ENCODE peak calls at places on chromosomes 3 and 15, in eight cellular contexts. One of them, this sample, is unnamed.

GRCh38 chr15:52759969-52760368 is 30.2 kb downstream of the ONECUT1 start:
- DNase-seq in DND-41: no peak
- DNase-seq in tibial nerve: no peak
- DNase-seq in PC-3: no peak
- DNase-seq in GM23338: peak; percentile 27
- DNase-seq in fibroblast of lung: no peak
- DNase-seq in GM23248: no peak
- DNase-seq in naive thymus-derived CD4-positive, alpha-beta T cell: no peak
- DNase-seq in this sample: no peak

GRCh38 chr15:51108933-51109550 is 14.3 kb upstream of the TNFAIP8L3 start:
- DNase-seq in DND-41: no peak
- DNase-seq in tibial nerve: no peak
- DNase-seq in PC-3: peak; percentile 13
- DNase-seq in GM23338: no peak
- DNase-seq in fibroblast of lung: peak; percentile 95
- DNase-seq in GM23248: peak; percentile 92
- DNase-seq in naive thymus-derived CD4-positive, alpha-beta T cell: no peak
- DNase-seq in this sample: no peak

GRCh38 chr15:70742928-70743327 is 20.4 kb downstream of the UACA start:
- DNase-seq in DND-41: no peak
- DNase-seq in tibial nerve: no peak
- DNase-seq in PC-3: no peak
- DNase-seq in GM23338: no peak
- DNase-seq in fibroblast of lung: peak; percentile 36
- DNase-seq in GM23248: peak; percentile 36
- DNase-seq in naive thymus-derived CD4-positive, alpha-beta T cell: no peak
- DNase-seq in this sample: no peak

GRCh38 chr15:65303687-65304392 is 637 bp upstream of the RNU5B-1 start:
- DNase-seq in DND-41: peak; percentile 82
- DNase-seq in tibial nerve: peak; percentile 79
- DNase-seq in PC-3: peak; percentile 68
- DNase-seq in GM23338: peak; percentile 81
- DNase-seq in fibroblast of lung: peak; percentile 68
- DNase-seq in GM23248: peak; percentile 72
- DNase-seq in naive thymus-derived CD4-positive, alpha-beta T cell: no peak
- DNase-seq in this sample: no peak

GRCh38 chr15:55279746-55280351 is 9.8 kb downstream of the RAB27A start:
- DNase-seq in DND-41: peak; percentile 11
- DNase-seq in tibial nerve: no peak
- DNase-seq in PC-3: peak; percentile 74
- DNase-seq in GM23338: no peak
- DNase-seq in fibroblast of lung: peak; percentile 87
- DNase-seq in GM23248: peak; percentile 96
- DNase-seq in naive thymus-derived CD4-positive, alpha-beta T cell: peak; percentile 26
- DNase-seq in this sample: no peak

GRCh38 chr3:113234688-113235260 is 23.4 kb downstream of the BOC start:
- DNase-seq in DND-41: no peak
- DNase-seq in tibial nerve: no peak
- DNase-seq in PC-3: no peak
- DNase-seq in GM23338: no peak
- DNase-seq in fibroblast of lung: no peak
- DNase-seq in GM23248: peak; percentile 27
- DNase-seq in naive thymus-derived CD4-positive, alpha-beta T cell: no peak
- DNase-seq in this sample: no peak

GRCh38 chr3:108132727-108133373 is 42.0 kb upstream of the CD47 start:
- DNase-seq in DND-41: no peak
- DNase-seq in tibial nerve: no peak
- DNase-seq in PC-3: peak; percentile 94
- DNase-seq in GM23338: no peak
- DNase-seq in fibroblast of lung: peak; percentile 36
- DNase-seq in GM23248: peak; percentile 58
- DNase-seq in naive thymus-derived CD4-positive, alpha-beta T cell: no peak
- DNase-seq in this sample: no peak

GRCh38 chr3:147962408-147963164 is 553.4 kb downstream of the ZIC1 start:
- DNase-seq in DND-41: no peak
- DNase-seq in tibial nerve: no peak
- DNase-seq in PC-3: no peak
- DNase-seq in GM23338: peak; percentile 36
- DNase-seq in fibroblast of lung: no peak
- DNase-seq in GM23248: no peak
- DNase-seq in naive thymus-derived CD4-positive, alpha-beta T cell: no peak
- DNase-seq in this sample: no peak

GRCh38 chr3:188507244-188507720 is 353.3 kb downstream of the LPP start:
- DNase-seq in DND-41: no peak
- DNase-seq in tibial nerve: peak; percentile 7
- DNase-seq in PC-3: no peak
- DNase-seq in GM23338: peak; percentile 49
- DNase-seq in fibroblast of lung: peak; percentile 93
- DNase-seq in GM23248: peak; percentile 85
- DNase-seq in naive thymus-derived CD4-positive, alpha-beta T cell: no peak
- DNase-seq in this sample: no peak

GRCh38 chr3:128276151-128276445 is 122.8 kb downstream of the EEFSEC start:
- DNase-seq in DND-41: no peak
- DNase-seq in tibial nerve: no peak
- DNase-seq in PC-3: no peak
- DNase-seq in GM23338: no peak
- DNase-seq in fibroblast of lung: no peak
- DNase-seq in GM23248: no peak
- DNase-seq in naive thymus-derived CD4-positive, alpha-beta T cell: no peak
- DNase-seq in this sample: no peak

GRCh38 chr15:55914446-55914845 is 79.0 kb downstream of the NEDD4 start:
- DNase-seq in DND-41: no peak
- DNase-seq in tibial nerve: no peak
- DNase-seq in PC-3: no peak
- DNase-seq in GM23338: no peak
- DNase-seq in fibroblast of lung: peak; percentile 52
- DNase-seq in GM23248: peak; percentile 39
- DNase-seq in naive thymus-derived CD4-positive, alpha-beta T cell: no peak
- DNase-seq in this sample: no peak

GRCh38 chr15:99058421-99058870 is 46.4 kb upstream of the SYNM start:
- DNase-seq in DND-41: no peak
- DNase-seq in tibial nerve: no peak
- DNase-seq in PC-3: no peak
- DNase-seq in GM23338: peak; percentile 59
- DNase-seq in fibroblast of lung: no peak
- DNase-seq in GM23248: no peak
- DNase-seq in naive thymus-derived CD4-positive, alpha-beta T cell: no peak
- DNase-seq in this sample: no peak

GRCh38 chr15:74417230-74417629 is 16.5 kb downstream of the SEMA7A start:
- DNase-seq in DND-41: no peak
- DNase-seq in tibial nerve: no peak
- DNase-seq in PC-3: peak; percentile 65
- DNase-seq in GM23338: no peak
- DNase-seq in fibroblast of lung: peak; percentile 53
- DNase-seq in GM23248: peak; percentile 88
- DNase-seq in naive thymus-derived CD4-positive, alpha-beta T cell: no peak
- DNase-seq in this sample: peak; percentile 93

GRCh38 chr15:74418575-74419338 is 15.0 kb downstream of the SEMA7A start:
- DNase-seq in DND-41: no peak
- DNase-seq in tibial nerve: no peak
- DNase-seq in PC-3: no peak
- DNase-seq in GM23338: no peak
- DNase-seq in fibroblast of lung: no peak
- DNase-seq in GM23248: no peak
- DNase-seq in naive thymus-derived CD4-positive, alpha-beta T cell: no peak
- DNase-seq in this sample: no peak

GRCh38 chr15:74415966-74416916 is 17.5 kb downstream of the SEMA7A start:
- DNase-seq in DND-41: no peak
- DNase-seq in tibial nerve: no peak
- DNase-seq in PC-3: no peak
- DNase-seq in GM23338: no peak
- DNase-seq in fibroblast of lung: no peak
- DNase-seq in GM23248: no peak
- DNase-seq in naive thymus-derived CD4-positive, alpha-beta T cell: no peak
- DNase-seq in this sample: no peak

GRCh38 chr15:74419432-74419831 is 14.3 kb downstream of the SEMA7A start:
- DNase-seq in DND-41: no peak
- DNase-seq in tibial nerve: no peak
- DNase-seq in PC-3: no peak
- DNase-seq in GM23338: no peak
- DNase-seq in fibroblast of lung: no peak
- DNase-seq in GM23248: no peak
- DNase-seq in naive thymus-derived CD4-positive, alpha-beta T cell: no peak
- DNase-seq in this sample: no peak

DNA sequence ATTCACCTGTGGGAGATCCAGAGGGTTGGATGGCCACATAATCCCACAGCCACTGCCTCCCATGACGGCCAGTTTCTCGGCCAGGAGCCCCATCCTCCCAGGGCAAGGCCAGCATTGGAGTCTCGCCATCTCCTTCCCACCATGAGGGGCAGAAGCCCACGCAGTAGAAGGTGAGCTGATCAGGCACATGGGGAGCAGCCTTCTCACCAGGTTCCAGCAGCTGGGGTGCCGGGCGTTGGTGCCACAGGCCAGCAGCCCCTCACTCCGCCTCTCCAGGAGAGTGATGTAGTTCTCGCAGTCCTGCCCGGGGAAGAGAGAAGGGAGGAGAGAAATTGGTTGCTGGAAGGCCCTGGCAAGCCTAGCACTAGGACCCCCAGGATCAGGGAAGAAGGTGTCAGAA is 16.1 kb downstream of the SEMA7A start:
- DNase-seq in DND-41: no peak
- DNase-seq in tibial nerve: no peak
- DNase-seq in PC-3: no peak
- DNase-seq in GM23338: no peak
- DNase-seq in fibroblast of lung: no peak
- DNase-seq in GM23248: no peak
- DNase-seq in naive thymus-derived CD4-positive, alpha-beta T cell: no peak
- DNase-seq in this sample: no peak
- H3K27ac ChIP-seq in DND-41: no peak overlapping the region
- H3K27ac ChIP-seq in tibial nerve: peak overlapping the region; percentile 12
- H3K27ac ChIP-seq in PC-3: peak overlapping the region; percentile 79
- H3K27ac ChIP-seq in GM23338: no peak overlapping the region
- H3K27ac ChIP-seq in fibroblast of lung: no peak overlapping the region
- H3K27ac ChIP-seq in GM23248: peak overlapping the region; percentile 45
- H3K27ac ChIP-seq in naive thymus-derived CD4-positive, alpha-beta T cell: no peak overlapping the region
- H3K27ac ChIP-seq in this sample: peak overlapping the region; percentile 95

DNA sequence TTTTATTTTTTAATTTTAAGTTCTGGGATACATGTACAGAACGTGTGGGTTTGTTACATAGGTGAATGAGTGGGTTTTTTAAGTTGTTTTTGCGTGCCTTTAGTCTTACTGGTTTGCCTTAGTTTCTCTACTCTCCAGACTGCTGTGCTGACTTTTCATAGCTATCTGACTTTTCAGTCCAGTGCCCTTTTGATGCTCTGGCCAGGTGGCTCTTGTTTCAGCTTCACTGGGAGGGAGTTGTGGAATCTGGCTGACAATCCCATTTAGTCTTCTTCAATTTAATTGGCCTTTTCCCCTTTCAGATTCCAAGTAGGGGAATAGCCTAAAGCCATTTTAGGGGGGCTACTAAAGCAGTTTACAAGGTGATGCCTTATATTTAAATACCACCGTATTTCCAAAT is 30.1 kb downstream of the FNDC3B start:
- DNase-seq in DND-41: no peak
- DNase-seq in tibial nerve: no peak
- DNase-seq in PC-3: no peak
- DNase-seq in GM23338: peak; percentile 45
- DNase-seq in fibroblast of lung: no peak
- DNase-seq in GM23248: no peak
- DNase-seq in naive thymus-derived CD4-positive, alpha-beta T cell: no peak
- DNase-seq in this sample: no peak
- H3K4me1 ChIP-seq in DND-41: no peaks in the 10 kb centered on the region
- H3K4me1 ChIP-seq in tibial nerve: no peaks in the 10 kb centered on the region
- H3K4me1 ChIP-seq in PC-3: peaks cover 13% of the 10 kb centered on the region
- H3K4me1 ChIP-seq in GM23338: peaks cover 65% of the 10 kb centered on the region
- H3K4me1 ChIP-seq in fibroblast of lung: peaks cover 15% of the 10 kb centered on the region
- H3K4me1 ChIP-seq in GM23248: peaks cover 67% of the 10 kb centered on the region
- H3K4me1 ChIP-seq in naive thymus-derived CD4-positive, alpha-beta T cell: no peaks in the 10 kb centered on the region
- H3K4me1 ChIP-seq in this sample: peaks cover 23% of the 10 kb centered on the region

GRCh38 chr3:50266808-50267207 is 2.1 kb upstream of the SEMA3B start:
- DNase-seq in DND-41: no peak
- DNase-seq in tibial nerve: no peak
- DNase-seq in PC-3: no peak
- DNase-seq in GM23338: no peak
- DNase-seq in fibroblast of lung: no peak
- DNase-seq in GM23248: no peak
- DNase-seq in naive thymus-derived CD4-positive, alpha-beta T cell: no peak
- DNase-seq in this sample: peak; percentile 40

GRCh38 chr3:50265988-50266387 is 3.0 kb upstream of the SEMA3B start:
- DNase-seq in DND-41: no peak
- DNase-seq in tibial nerve: no peak
- DNase-seq in PC-3: no peak
- DNase-seq in GM23338: no peak
- DNase-seq in fibroblast of lung: no peak
- DNase-seq in GM23248: no peak
- DNase-seq in naive thymus-derived CD4-positive, alpha-beta T cell: no peak
- DNase-seq in this sample: no peak

GRCh38 chr3:50268276-50268675 is 671 bp upstream of the SEMA3B start:
- DNase-seq in DND-41: no peak
- DNase-seq in tibial nerve: no peak
- DNase-seq in PC-3: no peak
- DNase-seq in GM23338: no peak
- DNase-seq in fibroblast of lung: no peak
- DNase-seq in GM23248: no peak
- DNase-seq in naive thymus-derived CD4-positive, alpha-beta T cell: no peak
- DNase-seq in this sample: no peak

GRCh38 chr3:50268703-50269451 is at the start of gene SEMA3B:
- DNase-seq in DND-41: no peak
- DNase-seq in tibial nerve: no peak
- DNase-seq in PC-3: peak; percentile 91
- DNase-seq in GM23338: no peak
- DNase-seq in fibroblast of lung: peak; percentile 71
- DNase-seq in GM23248: peak; percentile 74
- DNase-seq in naive thymus-derived CD4-positive, alpha-beta T cell: no peak
- DNase-seq in this sample: peak; percentile 92

DNA sequence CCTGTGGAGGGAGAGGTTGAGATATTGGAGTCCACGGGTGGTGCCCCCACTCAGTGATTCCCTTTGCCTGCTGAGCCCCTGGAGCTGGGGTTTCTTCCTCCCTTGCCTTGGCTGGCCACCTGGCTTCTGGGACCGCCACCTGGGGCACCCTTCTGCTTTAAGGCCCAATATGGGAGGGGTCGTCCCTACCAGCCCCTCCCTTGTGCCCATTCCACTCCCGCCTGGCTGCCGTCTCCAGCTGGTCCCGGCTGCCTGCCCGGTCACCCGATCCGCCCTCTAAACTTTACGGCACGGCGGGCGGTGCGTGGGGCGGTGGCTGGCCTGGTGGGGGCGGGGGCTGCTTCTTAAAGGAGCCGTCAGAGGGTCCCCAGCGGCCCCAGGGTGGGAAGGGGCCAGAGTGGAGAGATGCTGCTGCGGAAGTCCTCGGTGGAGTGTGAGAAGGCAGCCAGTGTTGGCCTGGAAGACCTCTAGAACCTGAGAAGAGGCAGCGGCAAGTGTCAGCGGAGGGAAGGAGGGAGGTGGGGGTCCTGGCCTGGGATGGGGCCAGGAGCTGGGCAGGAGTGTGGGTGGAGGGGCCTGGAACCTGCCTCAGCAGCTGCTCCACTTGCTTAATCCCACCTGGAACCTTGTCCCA is 1.6 kb upstream of the SEMA3B start:
- DNase-seq in DND-41: no peak
- DNase-seq in tibial nerve: peak; percentile 59
- DNase-seq in PC-3: no peak
- DNase-seq in GM23338: peak; percentile 57
- DNase-seq in fibroblast of lung: no peak
- DNase-seq in GM23248: peak; percentile 60
- DNase-seq in naive thymus-derived CD4-positive, alpha-beta T cell: no peak
- DNase-seq in this sample: peak; percentile 55
- H3K4me3 ChIP-seq in DND-41: no peak overlapping the region
- H3K4me3 ChIP-seq in tibial nerve: peak overlapping the region; percentile 30
- H3K4me3 ChIP-seq in PC-3: no peak overlapping the region
- H3K4me3 ChIP-seq in GM23338: peak overlapping the region; percentile 20
- H3K4me3 ChIP-seq in fibroblast of lung: peak overlapping the region; percentile 64
- H3K4me3 ChIP-seq in GM23248: peak overlapping the region; percentile 65
- H3K4me3 ChIP-seq in naive thymus-derived CD4-positive, alpha-beta T cell: no peak overlapping the region
- H3K4me3 ChIP-seq in this sample: peak overlapping the region; percentile 18

GRCh38 chr3:140821493-140821892 is 120.1 kb upstream of the SLC25A36 start:
- DNase-seq in DND-41: no peak
- DNase-seq in tibial nerve: no peak
- DNase-seq in PC-3: no peak
- DNase-seq in GM23338: no peak
- DNase-seq in fibroblast of lung: no peak
- DNase-seq in GM23248: no peak
- DNase-seq in naive thymus-derived CD4-positive, alpha-beta T cell: no peak
- DNase-seq in this sample: no peak
- H3K27ac ChIP-seq in DND-41: no peak overlapping the region
- H3K27ac ChIP-seq in tibial nerve: no peak overlapping the region
- H3K27ac ChIP-seq in PC-3: no peak overlapping the region
- H3K27ac ChIP-seq in GM23338: no peak overlapping the region
- H3K27ac ChIP-seq in fibroblast of lung: no peak overlapping the region
- H3K27ac ChIP-seq in GM23248: no peak overlapping the region
- H3K27ac ChIP-seq in naive thymus-derived CD4-positive, alpha-beta T cell: no peak overlapping the region
- H3K27ac ChIP-seq in this sample: no peak overlapping the region

This sample was measured in RWPE2.